ENCODE peak calls at places on chromosomes 13 and 19, in seven cellular contexts. S is neuronal stem cell; M is breast epithelium; F is GM06990; W is astrocyte of the spinal cord; C is CD4-positive, alpha-beta memory T cell; J is kidney epithelial cell. R is an unnamed sample.

GRCh38 chr19:46727757-46728156 is 10.8 kb upstream of the PRKD2 start:
- DNase-seq in F (no peak), M (no peak), J (no peak), S (no peak), W (no peak), C (no peak), R (no peak)

GRCh38 chr19:28324275-28325060 is 888.5 kb downstream of the UQCRFS1 start:
- DNase-seq in C (no peak), J (no peak), S (no peak), F (no peak), W (no peak), M (no peak), R (no peak)

GRCh38 chr13:28031220-28031903 is 42.9 kb upstream of the URAD start:
- DNase-seq in J (no peak), S (no peak), W (no peak), C (no peak), M (peak; percentile 17), F (peak; percentile 59), R (no peak)

GRCh38 chr13:98927954-98928927 is 49.6 kb downstream of the DOCK9 start:
- DNase-seq in F (no peak), S (no peak), J (no peak), C (no peak), M (no peak), W (peak; percentile 55), R (no peak)

GRCh38 chr13:60623131-60623530 is 226.1 kb downstream of the TDRD3 start:
- DNase-seq in S (no peak), J (no peak), M (no peak), C (no peak), F (no peak), W (no peak), R (no peak)

GRCh38 chr13:94632227-94632980 is 30.7 kb downstream of the GPR180 start:
- DNase-seq in C (no peak), W (no peak), M (no peak), J (no peak), S (no peak), F (no peak), R (no peak)

GRCh38 chr13:26965976-26966375 is 205.4 kb upstream of the GPR12 start:
- DNase-seq in S (no peak), W (peak; percentile 33), M (no peak), F (no peak), C (no peak), J (no peak), R (no peak)

GRCh38 chr19:16161848-16162247 is 11.5 kb downstream of the CIB3 start:
- DNase-seq in M (no peak), C (no peak), J (peak; percentile 19), F (no peak), W (peak; percentile 83), S (no peak), R (no peak)

GRCh38 chr19:40348961-40349507 is 539 bp downstream of the PLD3 start:
- DNase-seq in M (peak; percentile 47), W (peak; percentile 54), C (no peak), S (no peak), F (no peak), J (no peak), R (no peak)

GRCh38 chr19:50664204-50664603 is 15.0 kb downstream of the C19orf81 start:
- DNase-seq in F (no peak), W (no peak), S (no peak), J (no peak), C (no peak), M (no peak), R (no peak)

GRCh38 chr13:38980628-38981078 is 10.0 kb downstream of the STOML3 start:
- DNase-seq in F (no peak), M (no peak), W (no peak), S (peak; percentile 12), C (no peak), J (no peak), R (no peak)

GRCh38 chr19:40322271-40322610 is 26.0 kb downstream of the C19orf47 start:
- DNase-seq in M (no peak), F (no peak), J (no peak), C (no peak), W (no peak), S (no peak), R (no peak)

GRCh38 chr13:98050041-98050466 is 92.8 kb upstream of the FARP1 start:
- DNase-seq in F (no peak), J (peak; percentile 23), M (no peak), C (no peak), W (peak; percentile 14), S (no peak), R (no peak)

GRCh38 chr19:42488783-42489521 is 39.3 kb downstream of the CEACAM1 start:
- DNase-seq in M (peak; percentile 95), J (no peak), F (no peak), C (no peak), W (no peak), S (no peak), R (no peak)

GRCh38 chr19:20077791-20078463 is at the start of gene ZNF90:
- DNase-seq in W (peak; percentile 96), M (peak; percentile 98), S (peak; percentile 95), J (peak; percentile 91), C (peak; percentile 90), F (peak; percentile 49), R (no peak)

GRCh38 chr19:14012378-14012915 is 6.3 kb upstream of the RFX1 start:
- DNase-seq in W (no peak), S (no peak), M (no peak), C (no peak), F (no peak), J (no peak), R (no peak)

GRCh38 chr19:47779524-47780214 is 1.2 kb downstream of the SELENOW start:
- DNase-seq in W (no peak), S (no peak), F (no peak), M (peak; percentile 56), C (no peak), J (no peak), R (no peak)

GRCh38 chr13:93234459-93234858 is 7.9 kb downstream of the GPC6 start:
- DNase-seq in S (no peak), W (no peak), M (no peak), J (no peak), F (no peak), C (no peak), R (no peak)

GRCh38 chr13:93230466-93230865 is 3.9 kb downstream of the GPC6 start:
- DNase-seq in M (no peak), C (no peak), J (peak; percentile 38), W (peak; percentile 69), F (no peak), S (no peak), R (no peak)

GRCh38 chr13:93231867-93232266 is 5.3 kb downstream of the GPC6 start:
- DNase-seq in S (no peak), C (no peak), W (no peak), M (no peak), F (no peak), J (no peak), R (no peak)

GRCh38 chr13:93235258-93236015 is 8.8 kb downstream of the GPC6 start:
- DNase-seq in C (no peak), W (peak; percentile 43), M (no peak), S (no peak), F (no peak), J (no peak), R (no peak)

GRCh38 chr13:93233997-93234416 is 7.4 kb downstream of the GPC6 start:
- DNase-seq in M (no peak), C (no peak), F (no peak), J (no peak), W (no peak), S (no peak), R (no peak)
- H3K4me3 ChIP-seq in M (no peak overlapping the region), C (no peak overlapping the region), F (no peak overlapping the region), J (no peak overlapping the region), W (no peak overlapping the region), S (no peak overlapping the region), R (no peak overlapping the region)

GRCh38 chr13:71378992-71379905 is 487.8 kb downstream of the DACH1 start:
- DNase-seq in J (no peak), C (no peak), F (no peak), M (no peak), S (no peak), W (peak; percentile 31), R (no peak)
- H3K4me3 ChIP-seq in J (no peak overlapping the region), C (no peak overlapping the region), F (no peak overlapping the region), M (peak overlapping the region; percentile 54), S (no peak overlapping the region), W (no peak overlapping the region), R (no peak overlapping the region)

DNA sequence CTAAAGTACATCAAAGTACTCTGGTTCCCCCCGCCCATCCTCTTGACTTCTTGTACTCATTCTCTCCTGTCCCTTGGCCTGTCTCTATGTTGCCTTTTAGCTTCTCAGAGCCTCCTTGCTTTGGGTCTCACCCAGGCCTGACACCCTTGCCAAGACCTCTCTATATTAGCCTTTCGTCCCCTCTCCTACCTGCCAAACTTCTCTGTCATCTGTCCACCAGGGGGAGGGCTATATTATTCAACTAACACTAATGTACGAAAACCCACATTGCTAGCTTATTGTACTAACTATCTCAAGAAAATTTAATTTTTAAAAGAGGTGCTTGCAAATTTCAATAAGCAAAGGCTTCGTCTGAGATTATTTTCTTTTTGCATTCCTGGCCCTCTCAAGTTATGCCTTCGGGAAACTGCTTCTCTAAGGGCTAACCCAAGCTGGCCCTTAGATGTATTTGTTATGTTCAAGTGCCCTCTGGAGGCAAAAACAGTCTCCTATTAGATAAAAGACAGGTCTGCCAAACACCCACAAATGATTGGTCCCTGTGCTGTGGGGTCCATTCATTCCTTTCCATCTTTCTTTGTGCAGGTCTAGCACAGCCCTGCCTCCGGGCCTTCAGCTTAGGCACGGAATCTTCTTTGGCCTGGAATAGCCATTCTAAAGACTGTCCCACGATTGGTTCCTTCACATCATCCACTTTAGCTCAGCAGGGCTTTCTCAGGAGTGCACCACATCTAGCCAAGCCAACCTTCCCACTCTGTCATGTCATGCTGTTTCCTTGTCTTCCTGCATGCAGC is 6.4 kb upstream of the MRPS31 start:
- DNase-seq in F (peak; percentile 45), J (no peak), W (peak; percentile 65), C (peak; percentile 59), M (no peak), S (peak; percentile 40), R (peak; percentile 67)
- H3K4me3 ChIP-seq in F (no peak overlapping the region), J (peak overlapping the region; percentile 5), W (no peak overlapping the region), C (peak overlapping the region; percentile 40), M (peak overlapping the region; percentile 40), S (no peak overlapping the region), R (peak overlapping the region; percentile 39)

GRCh38 chr19:10404888-10405808 is 1.8 kb upstream of the CDC37 start:
- DNase-seq in M (no peak), C (no peak), F (no peak), W (no peak), S (no peak), J (no peak), R (no peak)
- H3K4me3 ChIP-seq in M (peak overlapping the region; percentile 97), C (peak overlapping the region; percentile 17), F (peak overlapping the region; percentile 98), W (peak overlapping the region; percentile 74), S (peak overlapping the region; percentile 93), J (peak overlapping the region; percentile 100), R (no peak overlapping the region)

GRCh38 chr13:33279898-33280549 is 5.5 kb downstream of the STARD13 start:
- DNase-seq in M (peak; percentile 54), C (no peak), F (no peak), J (peak; percentile 84), S (no peak), W (peak; percentile 59), R (no peak)
- H3K4me3 ChIP-seq in M (no peak overlapping the region), C (no peak overlapping the region), F (no peak overlapping the region), J (no peak overlapping the region), S (no peak overlapping the region), W (no peak overlapping the region), R (no peak overlapping the region)

DNA sequence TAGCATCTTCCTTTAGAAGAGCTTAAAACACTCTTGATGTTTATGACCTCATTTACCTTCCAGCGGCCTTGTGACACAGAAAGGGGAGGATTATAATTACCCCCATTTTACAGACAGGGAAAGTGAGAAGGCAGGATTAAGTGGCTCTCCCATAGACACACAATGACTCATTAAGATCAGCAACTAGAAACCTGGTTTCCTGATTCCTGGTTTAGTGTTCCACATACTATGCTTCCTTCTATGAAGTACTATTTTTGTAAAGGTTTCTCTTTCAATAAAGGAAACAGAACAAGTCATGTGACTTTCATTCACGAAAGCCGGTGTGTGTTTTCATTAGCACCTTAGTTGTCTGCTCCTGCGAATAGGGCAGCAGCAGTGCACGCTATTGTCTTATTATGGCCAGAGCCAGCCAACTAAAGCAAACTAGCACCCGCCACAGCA is 8.3 kb downstream of the IRS2 start:
- DNase-seq in F (no peak), S (no peak), C (no peak), M (no peak), W (peak; percentile 65), J (peak; percentile 55), R (no peak)
- H3K4me3 ChIP-seq in F (no peak overlapping the region), S (no peak overlapping the region), C (peak overlapping the region; percentile 19), M (peak overlapping the region; percentile 97), W (no peak overlapping the region), J (no peak overlapping the region), R (no peak overlapping the region)